ENCODE peak calls at places on chromosomes 2 and 18, in four cellular contexts. A, L, N and E are unnamed samples.

GRCh38 chr2:98479959-98480524 is 35.4 kb downstream of the INPP4A start:
- DNase-seq in L (no peak), A (peak; percentile 40), N (peak; percentile 22), E (peak; percentile 90)

GRCh38 chr18:55419939-55420664 is 167.9 kb downstream of the TCF4 start:
- DNase-seq in L (peak; percentile 46), A (no peak), N (no peak), E (no peak)

GRCh38 chr2:74530239-74531161 is 767 bp downstream of the HTRA2 start:
- DNase-seq in N (peak; percentile 60), A (peak; percentile 54), L (peak; percentile 53), E (peak; percentile 7)

GRCh38 chr2:150572961-150573395 is 85.5 kb upstream of the RND3 start:
- DNase-seq in A (no peak), L (no peak), N (no peak), E (no peak)

GRCh38 chr2:221309888-221310287 is 262.2 kb downstream of the EPHA4 start:
- DNase-seq in N (no peak), A (no peak), L (no peak), E (no peak)

GRCh38 chr2:190722061-190722759 is 73.3 kb downstream of the NAB1 start:
- DNase-seq in N (no peak), A (no peak), L (no peak), E (no peak)

GRCh38 chr18:13577091-13577697 is 149.2 kb downstream of the FAM210A start:
- DNase-seq in L (no peak), A (peak; percentile 49), N (no peak), E (no peak)

GRCh38 chr18:46067431-46068007 is 4.5 kb downstream of the PSTPIP2 start:
- DNase-seq in L (no peak), N (peak; percentile 8), A (peak; percentile 67), E (peak; percentile 46)

GRCh38 chr2:105655244-105655643 is 89.5 kb upstream of the NCK2 start:
- DNase-seq in A (no peak), N (no peak), L (no peak), E (peak; percentile 4)

GRCh38 chr2:75503048-75503607 is 57.6 kb downstream of the EVA1A start:
- DNase-seq in L (no peak), N (no peak), A (peak; percentile 70), E (peak; percentile 61)

GRCh38 chr2:3168230-3168891 is 209.3 kb downstream of the EIPR1 start:
- DNase-seq in N (no peak), L (peak; percentile 23), A (peak; percentile 45), E (peak; percentile 13)

GRCh38 chr2:885230-886071 is 65.2 kb upstream of the SNTG2 start:
- DNase-seq in N (no peak), L (no peak), A (no peak), E (no peak)

GRCh38 chr2:237731663-237732062 is 66.9 kb upstream of the RBM44 start:
- DNase-seq in A (peak; percentile 68), L (no peak), N (no peak), E (peak; percentile 69)

GRCh38 chr2:159227467-159227866 is 59.0 kb downstream of the WDSUB1 start:
- DNase-seq in A (no peak), L (no peak), N (no peak), E (no peak)

GRCh38 chr18:12597775-12598174 is 60.1 kb downstream of the SPIRE1 start:
- DNase-seq in L (no peak), A (peak; percentile 95), N (no peak), E (peak; percentile 91)

GRCh38 chr2:19785432-19785831 is 116.4 kb downstream of the TTC32 start:
- DNase-seq in N (no peak), A (peak; percentile 59), L (no peak), E (peak; percentile 76)

GRCh38 chr2:55357907-55358306 is 61.7 kb downstream of the CCDC88A start:
- DNase-seq in A (no peak), N (no peak), L (no peak), E (peak; percentile 37)

GRCh38 chr2:163652741-163653140 is 83.1 kb downstream of the FIGN start:
- DNase-seq in A (no peak), N (no peak), L (no peak), E (no peak)

GRCh38 chr2:656676-657075 is 20.5 kb downstream of the TMEM18 start:
- DNase-seq in L (no peak), A (no peak), N (no peak), E (no peak)

GRCh38 chr18:36176177-36176584 is 11.1 kb upstream of the MOCOS start:
- DNase-seq in N (no peak), L (no peak), A (no peak), E (no peak)

GRCh38 chr18:49849331-49850217 is 36.2 kb upstream of the ACAA2 start:
- DNase-seq in L (peak; percentile 53), N (no peak), A (peak; percentile 94), E (peak; percentile 88)

GRCh38 chr2:105708697-105709096 is 36.0 kb upstream of the NCK2 start:
- DNase-seq in L (no peak), A (no peak), N (no peak), E (no peak)